ENCODE peak calls at places on chromosome 2, in ten cellular contexts. L, C, E, T, V, M, I, W, O and P are unnamed samples.

GRCh38 chr2:63729362-63729761 is 112.3 kb upstream of the UGP2 start:
- DNase-seq in C (no peak), T (no peak), W (no peak), O (no peak), L (no peak), V (no peak), I (no peak), M (no peak), E (no peak), P (no peak)

GRCh38 chr2:119873350-119874013 is 113.8 kb downstream of the PTPN4 start:
- DNase-seq in W (no peak), C (no peak), V (no peak), I (no peak), T (no peak), O (no peak), E (no peak), M (no peak), L (no peak), P (no peak)

GRCh38 chr2:31238126-31238905 is 4.4 kb downstream of the EHD3 start:
- DNase-seq in I (no peak), E (no peak), O (no peak), W (peak; percentile 61), V (no peak), L (no peak), M (no peak), C (no peak), T (no peak), P (no peak)

GRCh38 chr2:199955339-199956061 is at the start of the genes MAIP1 and TYW5:
- DNase-seq in O (peak; percentile 86), T (peak; percentile 79), V (peak; percentile 86), E (peak; percentile 90), W (peak; percentile 89), C (peak; percentile 72), M (peak; percentile 86), I (peak; percentile 75), L (peak; percentile 72), P (peak; percentile 79)

GRCh38 chr2:210288376-210288775 is 26.6 kb downstream of the MYL1 start:
- DNase-seq in T (no peak), L (no peak), V (no peak), E (no peak), C (no peak), M (no peak), W (no peak), I (no peak), O (no peak), P (no peak)

GRCh38 chr2:161625314-161625919 is 1.2 kb downstream of the SLC4A10 start:
- DNase-seq in V (no peak), W (no peak), M (no peak), T (no peak), L (no peak), O (no peak), C (peak; percentile 4), E (no peak), I (no peak), P (no peak)

GRCh38 chr2:121286506-121286905 is 1.5 kb upstream of the TFCP2L1 start:
- DNase-seq in M (no peak), V (no peak), E (peak; percentile 49), I (no peak), L (no peak), W (no peak), O (no peak), T (no peak), C (no peak), P (no peak)

GRCh38 chr2:218149098-218149497 is 17.7 kb downstream of the CXCR1 start:
- DNase-seq in I (no peak), O (no peak), T (no peak), W (no peak), L (no peak), V (no peak), C (no peak), E (no peak), M (no peak), P (no peak)

GRCh38 chr2:153770359-153770991 is 101.2 kb upstream of the GALNT13 start:
- DNase-seq in C (no peak), I (no peak), V (no peak), T (no peak), L (no peak), M (no peak), O (no peak), W (no peak), E (peak; percentile 31), P (peak; percentile 2)

GRCh38 chr2:165470351-165470750 is 853 bp downstream of the CSRNP3 start:
- DNase-seq in C (no peak), O (no peak), W (no peak), E (no peak), I (no peak), M (no peak), T (no peak), V (no peak), L (no peak), P (no peak)

GRCh38 chr2:222024934-222025890 is 273.6 kb downstream of the PAX3 start:
- DNase-seq in V (peak; percentile 49), C (peak; percentile 54), L (no peak), O (no peak), E (peak; percentile 66), W (no peak), T (peak; percentile 52), I (no peak), M (peak; percentile 69), P (peak; percentile 39)

GRCh38 chr2:75405000-75405399 is 155.7 kb downstream of the EVA1A start:
- DNase-seq in L (no peak), M (no peak), W (no peak), E (no peak), C (no peak), I (no peak), V (no peak), O (no peak), T (no peak), P (no peak)